ENCODE peak calls at places on chromosomes 16 and 17, in four cellular contexts. H is Panc1, M is esophagus muscularis mucosa, X is RWPE1. L is an unnamed sample.

GRCh38 chr17:42049834-42050359 is 504 bp downstream of the C17orf113 start:
- DNase-seq in H (no peak), M (no peak), X (no peak), L (no peak)

GRCh38 chr16:48999508-48999907 is 282.1 kb downstream of the CBLN1 start:
- DNase-seq in H (no peak), M (no peak), X (no peak), L (no peak)

GRCh38 chr16:89242795-89243200 is 25.3 kb downstream of the ZNF778 start:
- DNase-seq in H (no peak), M (no peak), X (no peak), L (no peak)

GRCh38 chr17:9475259-9475658 is 100.4 kb downstream of the STX8 start:
- DNase-seq in H (no peak), M (no peak), X (no peak), L (no peak)

GRCh38 chr17:75832652-75833400 is 11.4 kb downstream of the UNC13D start:
- DNase-seq in H (no peak), M (no peak), X (no peak), L (no peak)

GRCh38 chr16:31485571-31485970 is 2.6 kb downstream of the SLC5A2 start:
- DNase-seq in H (no peak), M (no peak), X (no peak), L (no peak)

GRCh38 chr16:440627-441026 is 15.2 kb downstream of the RAB11FIP3 start:
- DNase-seq in H (no peak), M (no peak), X (no peak), L (no peak)

GRCh38 chr16:50193594-50193993 is 40.5 kb downstream of the TENT4B start:
- DNase-seq in H (no peak), M (no peak), X (peak), L (no peak)

GRCh38 chr16:63461248-63461841 is 1425.1 kb upstream of the CDH8 start:
- DNase-seq in H (peak), M (no peak), X (peak), L (no peak)

GRCh38 chr16:75012380-75013081 is 13.7 kb downstream of the ZNRF1 start:
- DNase-seq in H (no peak), M (no peak), X (no peak), L (no peak)

GRCh38 chr16:19696312-19696711 is 21.7 kb downstream of the KNOP1 start:
- DNase-seq in H (peak), M (peak), X (peak), L (peak)

GRCh38 chr16:87303962-87304521 is 13.2 kb downstream of the C16orf95 start:
- DNase-seq in H (no peak), M (no peak), X (no peak), L (no peak)

GRCh38 chr16:65989861-65990260 is 376.6 kb upstream of the CDH5 start:
- DNase-seq in H (no peak), M (no peak), X (no peak), L (no peak)

GRCh38 chr17:80637286-80637703 is 92.7 kb downstream of the RPTOR start:
- DNase-seq in H (no peak), M (no peak), X (no peak), L (no peak)

GRCh38 chr17:47695664-47696376 is 1.9 kb downstream of the TBKBP1 start:
- DNase-seq in H (no peak), M (no peak), X (no peak), L (no peak)

GRCh38 chr16:81696136-81696958 is 82.7 kb upstream of the PLCG2 start:
- DNase-seq in H (no peak), M (no peak), X (no peak), L (no peak)

GRCh38 chr16:46721885-46722284 is 26.3 kb downstream of the MYLK3 start:
- DNase-seq in H (no peak), M (no peak), X (no peak), L (no peak)

GRCh38 chr16:87847785-87848675 is 21.3 kb downstream of the SLC7A5 start:
- DNase-seq in H (no peak), M (no peak), X (no peak), L (no peak)

GRCh38 chr17:3893720-3894116 is 865 bp upstream of the CAMKK1 start:
- DNase-seq in H (no peak), M (no peak), X (no peak), L (no peak)

GRCh38 chr17:82465023-82465603 is 6.6 kb downstream of the NARF start:
- DNase-seq in H (no peak), M (no peak), X (no peak), L (no peak)

GRCh38 chr17:78430892-78431691 is 52.6 kb downstream of the PGS1 start:
- DNase-seq in H (no peak), M (no peak), X (no peak), L (no peak)

GRCh38 chr17:68707032-68707431 is 105.9 kb upstream of the FAM20A start:
- DNase-seq in H (no peak), M (no peak), X (no peak), L (no peak)

GRCh38 chr16:89922884-89923639 is at the start of gene TUBB3:
- DNase-seq in H (no peak), M (no peak), X (peak), L (no peak)

GRCh38 chr17:74547736-74548135 is 1.8 kb upstream of the CD300C start:
- DNase-seq in H (no peak), M (no peak), X (no peak), L (no peak)

GRCh38 chr16:72092832-72093447 is 480 bp downstream of the TXNL4B start:
- DNase-seq in H (no peak), M (no peak), X (peak), L (peak)

GRCh38 chr17:16013943-16014407 is 14.4 kb downstream of the TTC19 start:
- DNase-seq in H (peak), M (no peak), X (peak), L (peak)

GRCh38 chr17:29347831-29348281 is 42.3 kb upstream of the TAOK1 start:
- DNase-seq in H (no peak), M (no peak), X (no peak), L (no peak)

GRCh38 chr16:86809458-86809955 is 231.2 kb downstream of the FOXL1 start:
- DNase-seq in H (peak), M (no peak), X (peak), L (peak)

GRCh38 chr17:82240506-82241182 is 11.8 kb downstream of the SLC16A3 start:
- DNase-seq in H (no peak), M (no peak), X (no peak), L (no peak)

GRCh38 chr16:30588651-30589050 is 3.2 kb upstream of the ZNF785 start:
- DNase-seq in H (no peak), M (no peak), X (no peak), L (no peak)

GRCh38 chr16:46859719-46860152 is 24.4 kb upstream of the GPT2 start:
- DNase-seq in H (peak), M (no peak), X (peak), L (peak)

GRCh38 chr17:78358538-78359215 is 1.2 kb downstream of the SOCS3 start:
- DNase-seq in H (no peak), M (no peak), X (no peak), L (no peak)

GRCh38 chr16:82660078-82660645 is 33.4 kb downstream of the CDH13 start:
- DNase-seq in H (no peak), M (no peak), X (no peak), L (no peak)

GRCh38 chr16:50276128-50276444 is 9.7 kb downstream of the ADCY7 start:
- DNase-seq in H (no peak), M (no peak), X (no peak), L (no peak)

GRCh38 chr16:49471038-49471727 is 97.6 kb downstream of the C16orf78 start:
- DNase-seq in H (no peak), M (peak), X (no peak), L (no peak)

DNA sequence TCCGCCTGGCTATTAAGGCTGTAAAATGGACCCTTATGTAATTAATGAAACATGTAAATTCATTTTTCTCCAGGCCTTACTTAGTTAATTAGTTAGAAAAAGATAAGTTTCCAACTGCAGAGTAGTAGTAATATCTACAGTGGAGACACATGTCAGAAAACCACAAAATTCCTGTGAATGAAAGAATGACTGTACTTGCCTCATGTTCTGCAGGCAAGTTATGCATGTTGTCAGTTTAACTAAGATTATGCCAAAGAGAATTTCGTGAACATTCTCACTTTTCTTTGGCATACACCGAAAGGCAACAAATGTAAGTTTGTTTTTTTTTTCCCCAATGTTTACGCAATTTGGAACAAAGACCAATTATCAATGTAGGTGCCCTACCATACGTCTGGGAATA is 16.8 kb upstream of the CCL1 start:
- DNase-seq in H (no peak), M (no peak), X (no peak), L (no peak)
- H3K27ac ChIP-seq in H (no peak), M (no peak), X (no peak), L (no peak)

GRCh38 chr17:27533068-27533397 is 76.8 kb downstream of the KSR1 start:
- DNase-seq in H (no peak), M (no peak), X (no peak), L (no peak)
- H3K27ac ChIP-seq in H (no peak), M (no peak), X (no peak), L (peak)

GRCh38 chr17:5587431-5588032 is 3.2 kb upstream of the NLRP1 start:
- DNase-seq in H (no peak), M (peak), X (peak), L (peak)
- H3K27ac ChIP-seq in H (no peak), M (no peak), X (no peak), L (no peak)

DNA sequence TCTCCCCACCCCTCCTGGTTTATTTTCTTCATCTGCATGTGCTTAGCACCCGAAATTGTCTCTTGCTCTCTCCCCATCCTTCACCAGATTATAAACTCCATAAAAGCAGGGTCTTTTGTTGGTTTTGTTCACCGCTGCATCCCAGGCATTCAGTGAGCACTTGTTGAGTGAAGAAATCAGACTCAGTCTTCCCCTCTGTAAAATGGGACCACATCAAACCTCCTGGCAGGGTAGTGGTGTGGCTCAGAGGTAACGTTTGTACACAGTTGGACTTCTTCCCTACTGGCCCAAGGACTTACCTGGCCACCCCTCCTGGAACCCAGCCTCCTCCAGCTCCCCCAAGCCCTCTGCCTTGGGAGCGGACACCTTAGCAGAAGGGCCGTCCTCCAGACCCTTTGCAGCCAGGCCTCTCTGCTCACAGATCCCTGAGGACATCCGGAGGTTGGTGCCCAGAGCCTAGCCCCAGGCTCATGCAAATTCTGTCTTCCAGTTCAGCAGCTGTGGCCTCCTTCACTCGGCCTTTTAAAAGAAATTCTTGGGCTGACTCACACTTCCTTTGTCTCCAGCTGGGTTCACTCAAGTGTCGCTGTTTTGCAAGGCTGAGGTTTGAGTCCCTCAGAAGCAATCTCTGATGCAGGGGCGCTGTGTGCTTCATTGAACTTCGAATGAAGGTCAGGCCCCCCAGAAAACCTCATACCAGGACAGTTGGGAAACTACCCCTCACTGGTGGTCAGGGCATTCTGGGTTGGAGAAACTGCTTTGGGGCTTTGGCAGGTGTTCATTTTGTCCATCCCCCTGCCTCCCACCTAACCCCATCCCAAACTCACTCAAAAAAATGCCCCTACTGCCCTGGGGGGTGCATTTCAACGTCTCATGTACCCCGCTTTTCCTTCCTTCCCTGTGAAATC is 16.8 kb upstream of the RMI2 start:
- DNase-seq in H (peak), M (peak), X (peak), L (peak)
- H3K27ac ChIP-seq in H (peak), M (peak), X (peak), L (peak)

DNA sequence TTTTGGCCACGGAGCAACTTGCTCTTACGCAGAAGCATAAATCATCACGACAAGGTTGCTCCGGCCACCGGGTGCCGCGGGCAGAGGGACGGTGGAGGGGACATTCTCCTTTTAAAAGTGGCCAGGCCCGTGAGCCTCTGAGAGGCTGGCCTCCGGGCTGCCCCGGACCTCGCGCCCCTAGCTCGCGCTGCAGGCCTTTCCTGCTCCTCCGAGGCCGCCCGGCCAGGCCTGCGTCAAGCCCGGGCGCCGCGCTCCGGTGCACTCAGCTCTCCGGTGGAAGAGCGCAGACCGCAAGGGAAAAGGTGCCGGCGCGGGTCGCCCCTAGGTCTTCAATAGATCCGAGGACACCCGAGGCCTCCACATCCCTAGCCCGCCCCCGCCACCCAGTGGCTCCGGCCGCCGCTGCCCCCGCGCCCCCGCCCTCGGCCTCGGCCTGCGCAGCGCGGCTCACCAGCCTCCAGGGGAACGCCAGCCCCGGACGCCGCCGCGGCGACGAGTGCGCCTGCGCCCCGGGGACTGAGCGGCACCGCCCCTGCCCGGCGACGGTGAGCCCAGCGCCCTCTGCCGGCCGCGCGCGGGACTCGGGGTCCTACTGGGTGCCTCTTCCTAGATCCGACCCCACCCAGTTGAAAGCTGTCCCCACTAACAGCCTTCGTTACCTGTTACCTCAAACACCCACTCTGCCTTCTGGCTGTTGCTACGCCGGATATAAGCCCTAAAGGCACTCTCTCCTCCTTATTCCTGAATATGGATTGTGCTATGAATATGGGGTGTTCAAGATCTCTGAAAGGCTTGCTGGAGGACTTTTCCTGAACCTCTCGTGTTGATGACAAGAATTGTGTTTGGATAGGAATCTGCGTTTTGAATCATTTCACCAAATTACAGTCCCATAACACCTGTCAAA is at the start of gene LYRM9:
- DNase-seq in H (peak), M (peak), X (peak), L (peak)
- H3K27ac ChIP-seq in H (peak), M (peak), X (peak), L (peak)

GRCh38 chr16:17387226-17387625 is 83.5 kb downstream of the XYLT1 start:
- DNase-seq in H (no peak), M (no peak), X (no peak), L (no peak)
- H3K27ac ChIP-seq in H (no peak), M (peak), X (no peak), L (no peak)

DNA sequence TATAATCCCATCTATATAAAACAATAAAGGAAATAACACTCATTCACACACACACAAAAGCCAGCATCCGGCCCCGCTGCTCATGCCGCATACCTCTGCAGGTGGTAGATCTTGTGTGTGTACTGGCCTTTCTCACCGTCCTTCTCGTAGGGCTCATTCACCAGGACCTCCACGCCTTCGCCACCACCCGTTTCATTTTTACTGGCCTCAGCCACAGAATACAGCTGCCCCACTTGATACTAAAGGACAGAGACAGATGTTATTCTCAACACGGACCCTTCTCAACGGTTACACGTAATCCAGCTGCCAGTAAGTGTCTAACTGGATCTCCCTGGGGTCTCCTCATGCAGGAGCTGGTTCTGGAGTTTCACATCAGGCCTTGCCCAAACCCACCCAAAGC is 9.7 kb downstream of the PITPNA start:
- DNase-seq in H (no peak), M (no peak), X (no peak), L (no peak)
- H3K27ac ChIP-seq in H (no peak), M (no peak), X (no peak), L (no peak)

GRCh38 chr16:23975293-23975692 is 139.5 kb downstream of the PRKCB start:
- DNase-seq in H (no peak), M (no peak), X (no peak), L (no peak)
- H3K27ac ChIP-seq in H (no peak), M (no peak), X (no peak), L (no peak)

GRCh38 chr16:23594186-23594585 is 1.9 kb downstream of the NDUFAB1 start:
- DNase-seq in H (no peak), M (no peak), X (no peak), L (no peak)
- H3K27ac ChIP-seq in H (no peak), M (no peak), X (no peak), L (no peak)

L was measured in AG04450.